ENCODE peak calls at places on chromosomes 11 and 22, in four cellular contexts. P, V, L and U are unnamed samples.

GRCh38 chr22:21699643-21700042 is 33.8 kb downstream of the PPIL2 start:
- DNase-seq in P (no peak), V (no peak), L (no peak), U (no peak)

GRCh38 chr11:121035823-121036222 is 11.9 kb downstream of the TBCEL start:
- DNase-seq in P (no peak), V (no peak), L (no peak), U (no peak)

GRCh38 chr22:17788023-17788330 is 13.7 kb upstream of the BID start:
- DNase-seq in P (no peak), V (no peak), L (no peak), U (no peak)

GRCh38 chr22:48615171-48616008 is 1212.3 kb downstream of the BRD1 start:
- DNase-seq in P (no peak), V (no peak), L (no peak), U (no peak)

GRCh38 chr11:117597083-117597482 is 199.9 kb downstream of the DSCAML1 start:
- DNase-seq in P (peak; percentile 90), V (peak; percentile 20), L (no peak), U (no peak)

GRCh38 chr11:42967653-42968052 is 344.1 kb upstream of the API5 start:
- DNase-seq in P (no peak), V (no peak), L (no peak), U (no peak)

GRCh38 chr11:72703281-72704008 is 29.2 kb upstream of the PDE2A start:
- DNase-seq in P (no peak), V (peak; percentile 71), L (no peak), U (peak; percentile 50)

GRCh38 chr11:8004008-8004407 is 16.9 kb downstream of the EIF3F start:
- DNase-seq in P (no peak), V (no peak), L (no peak), U (no peak)

GRCh38 chr11:11435673-11436072 is 82.6 kb upstream of the CSNK2A3 start:
- DNase-seq in P (no peak), V (no peak), L (no peak), U (no peak)
- H3K4me3 ChIP-seq in P (no peak overlapping the region), V (no peak overlapping the region), L (no peak overlapping the region), U (no peak overlapping the region)

GRCh38 chr11:62922653-62923371 is 1.6 kb upstream of the CHRM1 start:
- DNase-seq in P (no peak), V (no peak), L (no peak), U (no peak)
- TF ChIP-seq CTCF in P (peak; percentile 63), V (no peak), L (peak; percentile 20), U (peak; percentile 53)

GRCh38 chr11:78031629-78032028 is 8.6 kb upstream of the KCTD14 start:
- DNase-seq in P (no peak), V (no peak), L (no peak), U (no peak)

GRCh38 chr11:78033040-78033439 is 10.0 kb upstream of the KCTD14 start:
- DNase-seq in P (no peak), V (no peak), L (no peak), U (no peak)

GRCh38 chr11:78030429-78031325 is 7.6 kb upstream of the KCTD14 start:
- DNase-seq in P (peak; percentile 49), V (peak; percentile 58), L (peak; percentile 79), U (no peak)

GRCh38 chr11:78034623-78035022 is 11.5 kb upstream of the KCTD14 start:
- DNase-seq in P (no peak), V (no peak), L (no peak), U (no peak)

DNA sequence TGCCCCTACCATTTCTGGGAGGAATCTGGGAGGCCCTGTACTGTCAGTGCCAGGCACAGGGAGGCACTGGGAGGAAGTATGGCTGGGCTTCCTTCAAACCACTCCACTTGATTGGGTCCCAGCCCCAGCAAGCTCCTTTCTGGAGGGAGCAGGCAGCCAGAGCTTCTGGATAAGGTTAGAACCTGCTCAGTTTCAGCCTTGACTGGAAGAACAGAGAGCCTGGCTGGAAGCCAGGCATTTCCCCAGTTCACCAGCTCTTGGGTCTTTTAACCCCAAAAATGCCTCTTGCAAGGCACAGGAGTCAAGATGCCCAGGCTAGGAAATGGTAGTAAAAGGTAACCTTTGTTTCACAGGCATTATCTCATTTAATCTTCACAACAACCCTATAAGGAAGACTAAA is 9.0 kb upstream of the KCTD14 start:
- DNase-seq in P (no peak), V (no peak), L (no peak), U (no peak)
- H3K4me3 ChIP-seq in P (no peak overlapping the region), V (no peak overlapping the region), L (no peak overlapping the region), U (no peak overlapping the region)

GRCh38 chr22:37190262-37190780 is 2.3 kb upstream of the C1QTNF6 start:
- DNase-seq in P (peak; percentile 46), V (no peak), L (peak; percentile 8), U (no peak)
- TF ChIP-seq CTCF in P (no peak), V (no peak), L (no peak), U (no peak)